ENCODE peak calls at places on chromosomes 12 and 14, in four cellular contexts. Z is mucosa of descending colon; G is CD8-positive, alpha-beta T cell; O is fibroblast of the aortic adventitia. B is an unnamed sample.
A peak's percentile ranks its signal among the peaks of the same experiment; 100 is the strongest.

GRCh38 chr14:89342049-89342448 is 75.0 kb downstream of the FOXN3 start:
- DNase-seq in Z (no peak), G (no peak), O (no peak), B (no peak)

GRCh38 chr12:75859868-75860267 is 171.7 kb downstream of the PHLDA1 start:
- DNase-seq in Z (no peak), O (peak; percentile 77), G (no peak), B (peak; percentile 60)

GRCh38 chr14:71116206-71117122 is 209.2 kb downstream of the PCNX1 start:
- DNase-seq in O (no peak), Z (peak; percentile 71), G (no peak), B (no peak)

GRCh38 chr12:16524378-16524777 is 81.6 kb downstream of the LMO3 start:
- DNase-seq in O (no peak), G (no peak), Z (no peak), B (no peak)

GRCh38 chr12:25590021-25590721 is 37.1 kb upstream of the LMNTD1 start:
- DNase-seq in Z (no peak), O (no peak), G (peak; percentile 52), B (no peak)

GRCh38 chr12:115313929-115314328 is 630.0 kb upstream of the TBX3 start:
- DNase-seq in G (no peak), O (peak; percentile 75), Z (no peak), B (peak; percentile 63)

GRCh38 chr12:91155990-91156389 is 26.6 kb downstream of the DCN start:
- DNase-seq in G (no peak), Z (no peak), O (peak; percentile 27), B (no peak)

GRCh38 chr14:89429206-89430091 is 12.4 kb upstream of the FOXN3 start:
- DNase-seq in O (no peak), Z (peak; percentile 39), G (no peak), B (no peak)

GRCh38 chr12:63066782-63067181 is 84.2 kb downstream of the AVPR1A start:
- DNase-seq in G (no peak), O (no peak), Z (no peak), B (no peak)

GRCh38 chr14:59831121-59831730 is 39.4 kb downstream of the RTN1 start:
- DNase-seq in O (no peak), Z (no peak), G (no peak), B (no peak)

GRCh38 chr12:105462841-105463240 is 132.3 kb downstream of the C12orf75 start:
- DNase-seq in G (no peak), Z (no peak), O (peak; percentile 26), B (peak; percentile 78)

GRCh38 chr12:94721173-94721572 is 70.8 kb upstream of the TMCC3 start:
- DNase-seq in O (no peak), Z (no peak), G (no peak), B (no peak)

GRCh38 chr14:55707365-55707804 is 127.4 kb downstream of the KTN1 start:
- DNase-seq in G (no peak), O (peak; percentile 75), Z (no peak), B (peak; percentile 72)

GRCh38 chr14:89908712-89909450 is 45.6 kb downstream of the EFCAB11 start:
- DNase-seq in G (no peak), Z (no peak), O (no peak), B (no peak)

GRCh38 chr12:3216726-3217682 is 139.8 kb downstream of the TSPAN9 start:
- DNase-seq in Z (no peak), O (peak; percentile 59), G (no peak), B (peak; percentile 72)

GRCh38 chr12:3215410-3215975 is 138.3 kb downstream of the TSPAN9 start:
- DNase-seq in Z (no peak), G (no peak), O (no peak), B (no peak)

GRCh38 chr12:3214508-3215365 is 137.6 kb downstream of the TSPAN9 start:
- DNase-seq in O (no peak), G (no peak), Z (no peak), B (no peak)

GRCh38 chr12:3217683-3218079 is 140.5 kb downstream of the TSPAN9 start:
- DNase-seq in G (no peak), O (no peak), Z (no peak), B (no peak)

DNA sequence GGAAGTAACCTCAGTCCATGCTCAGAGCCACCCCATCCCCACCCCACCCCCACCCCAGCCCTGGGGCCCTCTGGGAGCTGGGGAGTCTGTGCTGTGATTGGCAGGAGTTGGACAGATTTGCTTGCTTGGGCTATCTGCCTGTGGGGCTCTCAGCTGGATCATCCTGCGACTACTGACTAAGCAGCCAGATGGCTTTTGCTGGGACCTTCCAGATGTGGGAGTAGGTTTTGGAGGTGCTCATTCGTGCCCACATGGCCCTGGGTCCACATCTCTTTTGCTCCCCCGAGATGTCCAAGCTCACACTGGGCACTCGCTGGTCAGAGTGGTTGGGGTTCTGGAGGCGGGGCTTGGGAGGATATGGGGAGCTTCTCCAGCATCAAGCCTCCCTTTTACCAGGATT is 138.9 kb downstream of the TSPAN9 start:
- DNase-seq in O (no peak), Z (no peak), G (no peak), B (no peak)
- H3K4me3 ChIP-seq in O (no peak overlapping the region), Z (no peak overlapping the region), G (no peak overlapping the region), B (no peak overlapping the region)

DNA sequence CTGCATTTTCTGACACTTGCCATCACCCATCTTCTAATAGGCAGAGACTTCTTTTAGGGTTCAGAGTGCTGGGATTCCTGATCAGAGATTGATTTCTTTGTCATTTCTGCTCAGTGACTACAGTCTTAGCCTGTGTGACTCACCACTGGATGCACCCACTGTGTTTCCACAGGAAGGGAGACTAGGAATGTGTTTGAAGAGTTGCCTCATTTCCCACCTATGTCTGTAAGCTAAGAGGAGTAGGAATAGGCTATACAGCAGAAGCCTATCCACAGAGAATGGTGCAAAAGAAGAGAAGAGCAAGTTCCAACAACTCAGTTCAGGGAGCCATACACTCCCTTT is 60.2 kb upstream of the ACTN1 start:
- DNase-seq in G (no peak), O (peak; percentile 53), Z (no peak), B (peak; percentile 57)
- TF ChIP-seq CTCF in G (no peak), O (no peak), Z (no peak), B (no peak)

GRCh38 chr12:12714276-12715001 is 2.7 kb upstream of the CDKN1B start:
- DNase-seq in O (peak; percentile 14), Z (peak; percentile 75), G (peak; percentile 77), B (no peak)
- H3K4me3 ChIP-seq in O (peak overlapping the region; percentile 36), Z (peak overlapping the region; percentile 12), G (peak overlapping the region; percentile 96), B (peak overlapping the region; percentile 34)

DNA sequence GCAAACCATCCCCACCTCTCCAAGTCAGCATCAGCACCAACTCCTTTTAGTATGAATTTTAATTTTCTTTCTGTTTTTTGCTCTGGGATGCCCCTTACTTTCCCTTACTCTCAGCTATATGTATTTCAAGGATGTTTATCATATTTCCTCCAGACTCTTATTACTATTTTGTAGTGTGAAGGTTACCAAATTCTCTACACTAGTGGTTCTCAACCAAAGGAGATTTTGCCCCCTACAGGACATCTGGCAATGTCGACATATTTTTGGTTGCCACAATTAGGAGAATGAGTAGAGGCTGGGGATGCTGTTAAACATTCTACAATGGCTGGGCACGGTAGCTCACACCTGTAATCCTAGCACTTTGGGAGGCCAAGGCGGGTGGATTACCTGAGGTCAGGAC is 29.1 kb upstream of the SOS2 start:
- DNase-seq in O (peak; percentile 65), G (no peak), Z (no peak), B (peak; percentile 49)
- TF ChIP-seq CTCF in O (peak; percentile 70), G (peak; percentile 54), Z (no peak), B (peak; percentile 68)

DNA sequence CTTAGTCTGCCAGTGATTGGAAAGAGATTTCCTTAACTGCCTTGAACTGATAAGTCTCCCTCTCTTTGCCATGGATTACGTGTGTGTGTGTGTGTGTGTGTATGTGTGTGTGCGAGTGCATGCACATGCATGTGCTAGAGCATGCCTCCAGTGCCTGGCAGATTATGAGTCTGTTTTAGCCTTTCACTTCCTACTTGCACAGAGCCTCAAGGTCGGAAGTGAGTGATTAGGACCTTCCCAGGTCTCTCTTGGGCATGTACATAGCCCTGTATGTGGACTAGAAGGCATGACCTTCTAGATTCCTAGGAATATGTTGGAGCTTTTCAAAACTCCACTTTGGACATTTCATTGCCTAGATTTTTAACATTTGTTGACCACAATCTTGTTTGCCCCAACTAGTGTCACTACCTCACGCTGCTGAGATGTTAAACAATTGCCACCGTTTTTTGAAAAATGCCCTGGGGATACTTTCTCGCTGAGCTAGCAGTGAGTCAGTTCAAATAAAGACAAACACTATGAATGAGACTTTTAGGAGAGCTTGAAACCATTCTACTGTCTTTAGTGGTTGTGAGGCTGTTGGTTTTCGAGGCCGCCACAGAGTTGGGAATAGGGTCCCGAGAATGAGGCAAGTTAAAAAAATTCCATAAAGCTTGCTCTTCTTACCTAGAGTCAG is 28.2 kb downstream of the KIAA0586 start:
- DNase-seq in O (peak; percentile 9), G (no peak), Z (no peak), B (no peak)
- H3K4me3 ChIP-seq in O (no peak overlapping the region), G (no peak overlapping the region), Z (no peak overlapping the region), B (no peak overlapping the region)

DNA sequence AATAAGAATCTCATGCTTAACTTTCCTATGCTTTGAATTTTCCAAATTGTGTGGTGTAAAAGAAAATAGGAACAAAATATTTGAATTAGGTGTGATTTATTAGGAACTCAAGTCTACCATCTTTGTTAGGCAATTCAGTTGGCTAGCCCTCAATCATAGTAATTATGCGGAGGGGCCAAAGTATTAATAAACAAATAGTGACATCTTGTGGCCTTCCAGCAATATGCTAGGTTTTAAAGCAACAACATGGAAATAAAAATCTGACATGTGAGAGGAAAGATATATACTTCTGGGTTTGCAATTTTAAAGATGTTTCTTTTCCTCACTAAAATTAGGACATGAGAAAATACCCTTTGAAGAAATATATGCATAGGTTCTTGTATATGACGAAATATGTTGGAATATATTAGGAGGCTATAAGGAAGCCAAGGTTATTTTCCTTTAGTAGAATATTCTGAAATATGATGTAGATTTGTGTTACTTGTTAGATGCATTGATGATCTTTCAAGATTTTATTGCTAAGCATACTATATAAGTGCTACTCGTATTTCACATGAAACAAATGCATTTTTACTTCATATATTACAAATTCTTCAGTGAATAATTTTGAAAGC is 200.4 kb downstream of the PTPRO start:
- DNase-seq in G (no peak), O (peak; percentile 74), Z (no peak), B (peak; percentile 50)
- TF ChIP-seq CTCF in G (no peak), O (peak; percentile 59), Z (no peak), B (peak; percentile 63)